ENCODE peak calls at places on chromosomes 4 and X, in five cellular contexts. One of them, this sample, is unnamed.

GRCh38 chr4:113976937-113977855 is 2.3 kb downstream of the ARSJ start:
- DNase-seq in NAMALWA: no peak
- DNase-seq in HS-5: no peak
- DNase-seq in GM03348: no peak
- DNase-seq in Kasumi-1: no peak
- DNase-seq in this sample: no peak

GRCh38 chr4:173171987-173172386 is 3.4 kb downstream of the GALNT7 start:
- DNase-seq in NAMALWA: no peak
- DNase-seq in HS-5: no peak
- DNase-seq in GM03348: no peak
- DNase-seq in Kasumi-1: peak
- DNase-seq in this sample: no peak

GRCh38 chr4:152509595-152510209 is 26.2 kb downstream of the FBXW7 start:
- DNase-seq in NAMALWA: no peak
- DNase-seq in HS-5: no peak
- DNase-seq in GM03348: no peak
- DNase-seq in Kasumi-1: no peak
- DNase-seq in this sample: no peak

GRCh38 chr4:155392486-155393184 is 15.9 kb upstream of the MAP9 start:
- DNase-seq in NAMALWA: no peak
- DNase-seq in HS-5: peak
- DNase-seq in GM03348: peak
- DNase-seq in Kasumi-1: no peak
- DNase-seq in this sample: no peak

GRCh38 chr4:6916587-6917444 is 7.2 kb downstream of the TBC1D14 start:
- DNase-seq in NAMALWA: no peak
- DNase-seq in HS-5: no peak
- DNase-seq in GM03348: no peak
- DNase-seq in Kasumi-1: peak
- DNase-seq in this sample: no peak

GRCh38 chrX:49269768-49270248 is at the start of gene PPP1R3F:
- DNase-seq in NAMALWA: no peak
- DNase-seq in HS-5: no peak
- DNase-seq in GM03348: no peak
- DNase-seq in Kasumi-1: no peak
- DNase-seq in this sample: no peak

GRCh38 chr4:103996059-103996458 is 276.3 kb upstream of the TACR3 start:
- DNase-seq in NAMALWA: no peak
- DNase-seq in HS-5: no peak
- DNase-seq in GM03348: no peak
- DNase-seq in Kasumi-1: no peak
- DNase-seq in this sample: no peak

GRCh38 chr4:151117371-151117962 is 18.0 kb downstream of the RPS3A start:
- DNase-seq in NAMALWA: peak
- DNase-seq in HS-5: peak
- DNase-seq in GM03348: peak
- DNase-seq in Kasumi-1: peak
- DNase-seq in this sample: peak

GRCh38 chr4:147994076-147994475 is 262.2 kb downstream of the ARHGAP10 start:
- DNase-seq in NAMALWA: no peak
- DNase-seq in HS-5: no peak
- DNase-seq in GM03348: no peak
- DNase-seq in Kasumi-1: no peak
- DNase-seq in this sample: no peak

GRCh38 chr4:7518871-7519637 is 84.3 kb upstream of the PSAPL1 start:
- DNase-seq in NAMALWA: no peak
- DNase-seq in HS-5: no peak
- DNase-seq in GM03348: no peak
- DNase-seq in Kasumi-1: no peak
- DNase-seq in this sample: peak

GRCh38 chr4:113328514-113328913 is 279.1 kb downstream of the ANK2 start:
- DNase-seq in NAMALWA: peak
- DNase-seq in HS-5: no peak
- DNase-seq in GM03348: no peak
- DNase-seq in Kasumi-1: peak
- DNase-seq in this sample: no peak

GRCh38 chr4:148021706-148022105 is 289.8 kb downstream of the ARHGAP10 start:
- DNase-seq in NAMALWA: no peak
- DNase-seq in HS-5: no peak
- DNase-seq in GM03348: no peak
- DNase-seq in Kasumi-1: no peak
- DNase-seq in this sample: no peak

GRCh38 chr4:52869196-52869595 is 7.1 kb downstream of the RASL11B start:
- DNase-seq in NAMALWA: no peak
- DNase-seq in HS-5: no peak
- DNase-seq in GM03348: peak
- DNase-seq in Kasumi-1: no peak
- DNase-seq in this sample: peak

GRCh38 chr4:73976716-73977115 is 5.1 kb downstream of the PF4 start:
- DNase-seq in NAMALWA: no peak
- DNase-seq in HS-5: no peak
- DNase-seq in GM03348: peak
- DNase-seq in Kasumi-1: no peak
- DNase-seq in this sample: no peak

GRCh38 chr4:604131-604530 is 21.2 kb upstream of the PDE6B start:
- DNase-seq in NAMALWA: peak
- DNase-seq in HS-5: no peak
- DNase-seq in GM03348: no peak
- DNase-seq in Kasumi-1: no peak
- DNase-seq in this sample: no peak

GRCh38 chrX:135411893-135412292 is 9.9 kb upstream of the SMIM10L2A start:
- DNase-seq in NAMALWA: no peak
- DNase-seq in HS-5: no peak
- DNase-seq in GM03348: no peak
- DNase-seq in Kasumi-1: no peak
- DNase-seq in this sample: no peak

GRCh38 chr4:32207456-32207855 is 1487.3 kb downstream of the PCDH7 start:
- DNase-seq in NAMALWA: no peak
- DNase-seq in HS-5: peak
- DNase-seq in GM03348: no peak
- DNase-seq in Kasumi-1: no peak
- DNase-seq in this sample: no peak

GRCh38 chr4:186829740-186830449 is 106.2 kb upstream of the FAT1 start:
- DNase-seq in NAMALWA: no peak
- DNase-seq in HS-5: no peak
- DNase-seq in GM03348: no peak
- DNase-seq in Kasumi-1: no peak
- DNase-seq in this sample: no peak

GRCh38 chrX:13750204-13750603 is 15.7 kb downstream of the OFD1 start:
- DNase-seq in NAMALWA: peak
- DNase-seq in HS-5: no peak
- DNase-seq in GM03348: no peak
- DNase-seq in Kasumi-1: peak
- DNase-seq in this sample: no peak